ENCODE peak calls at places on chromosomes 16 and 17, in seven cellular contexts. One of them, this sample, is unnamed.

GRCh38 chr17:81391964-81392908 is 3.0 kb upstream of the BAHCC1 start:
- DNase-seq in CD8-positive, alpha-beta memory T cell: no peak
- DNase-seq in stomach: no peak
- DNase-seq in tibial artery: peak; percentile 92
- DNase-seq in naive thymus-derived CD4-positive, alpha-beta T cell: no peak
- DNase-seq in cardiac muscle cell: peak; percentile 62
- DNase-seq in left lung: no peak
- DNase-seq in this sample: peak; percentile 93

GRCh38 chr16:85194528-85195270 is 82.4 kb upstream of the CIBAR2 start:
- DNase-seq in CD8-positive, alpha-beta memory T cell: no peak
- DNase-seq in tibial artery: no peak
- DNase-seq in stomach: no peak
- DNase-seq in left lung: no peak
- DNase-seq in cardiac muscle cell: no peak
- DNase-seq in naive thymus-derived CD4-positive, alpha-beta T cell: no peak
- DNase-seq in this sample: peak; percentile 0

GRCh38 chr16:3780570-3780969 is 63.2 kb upstream of the TRAP1 start:
- DNase-seq in left lung: no peak
- DNase-seq in stomach: no peak
- DNase-seq in cardiac muscle cell: peak; percentile 11
- DNase-seq in tibial artery: no peak
- DNase-seq in naive thymus-derived CD4-positive, alpha-beta T cell: no peak
- DNase-seq in CD8-positive, alpha-beta memory T cell: peak; percentile 29
- DNase-seq in this sample: no peak

GRCh38 chr16:16857603-16858283 is 478.8 kb downstream of the NPIPA7 start:
- DNase-seq in cardiac muscle cell: no peak
- DNase-seq in stomach: no peak
- DNase-seq in left lung: no peak
- DNase-seq in tibial artery: no peak
- DNase-seq in naive thymus-derived CD4-positive, alpha-beta T cell: no peak
- DNase-seq in CD8-positive, alpha-beta memory T cell: no peak
- DNase-seq in this sample: no peak

GRCh38 chr17:57946798-57947358 is 8.3 kb downstream of the CUEDC1 start:
- DNase-seq in naive thymus-derived CD4-positive, alpha-beta T cell: no peak
- DNase-seq in tibial artery: peak; percentile 74
- DNase-seq in cardiac muscle cell: no peak
- DNase-seq in CD8-positive, alpha-beta memory T cell: peak; percentile 25
- DNase-seq in left lung: peak; percentile 67
- DNase-seq in stomach: peak; percentile 63
- DNase-seq in this sample: no peak

GRCh38 chr16:2785101-2785991 is 2.0 kb downstream of the PRSS33 start:
- DNase-seq in left lung: peak; percentile 31
- DNase-seq in cardiac muscle cell: no peak
- DNase-seq in CD8-positive, alpha-beta memory T cell: peak; percentile 54
- DNase-seq in tibial artery: no peak
- DNase-seq in stomach: no peak
- DNase-seq in naive thymus-derived CD4-positive, alpha-beta T cell: no peak
- DNase-seq in this sample: peak; percentile 49

GRCh38 chr16:87727346-87727745 is 38.4 kb downstream of the KLHDC4 start:
- DNase-seq in CD8-positive, alpha-beta memory T cell: no peak
- DNase-seq in stomach: no peak
- DNase-seq in left lung: no peak
- DNase-seq in cardiac muscle cell: no peak
- DNase-seq in tibial artery: no peak
- DNase-seq in naive thymus-derived CD4-positive, alpha-beta T cell: no peak
- DNase-seq in this sample: no peak

GRCh38 chr17:78159575-78160158 is 8.7 kb upstream of the SYNGR2 start:
- DNase-seq in cardiac muscle cell: no peak
- DNase-seq in naive thymus-derived CD4-positive, alpha-beta T cell: no peak
- DNase-seq in tibial artery: no peak
- DNase-seq in CD8-positive, alpha-beta memory T cell: no peak
- DNase-seq in stomach: no peak
- DNase-seq in left lung: no peak
- DNase-seq in this sample: no peak

GRCh38 chr17:60525347-60525623 is 757 bp downstream of the APPBP2 start:
- DNase-seq in naive thymus-derived CD4-positive, alpha-beta T cell: no peak
- DNase-seq in cardiac muscle cell: peak; percentile 23
- DNase-seq in CD8-positive, alpha-beta memory T cell: no peak
- DNase-seq in stomach: no peak
- DNase-seq in tibial artery: no peak
- DNase-seq in left lung: no peak
- DNase-seq in this sample: no peak

GRCh38 chr16:35776-36305 is 17.6 kb downstream of the POLR3K start:
- DNase-seq in left lung: no peak
- DNase-seq in tibial artery: no peak
- DNase-seq in stomach: no peak
- DNase-seq in naive thymus-derived CD4-positive, alpha-beta T cell: no peak
- DNase-seq in CD8-positive, alpha-beta memory T cell: no peak
- DNase-seq in cardiac muscle cell: no peak
- DNase-seq in this sample: no peak

GRCh38 chr16:89370081-89370511 is 120.3 kb downstream of the ANKRD11 start:
- DNase-seq in cardiac muscle cell: no peak
- DNase-seq in left lung: no peak
- DNase-seq in tibial artery: no peak
- DNase-seq in CD8-positive, alpha-beta memory T cell: no peak
- DNase-seq in naive thymus-derived CD4-positive, alpha-beta T cell: no peak
- DNase-seq in stomach: no peak
- DNase-seq in this sample: no peak

GRCh38 chr17:21280081-21280518 is 4.4 kb upstream of the MAP2K3 start:
- DNase-seq in left lung: peak; percentile 89
- DNase-seq in cardiac muscle cell: peak; percentile 88
- DNase-seq in naive thymus-derived CD4-positive, alpha-beta T cell: peak; percentile 91
- DNase-seq in stomach: peak; percentile 93
- DNase-seq in tibial artery: peak; percentile 91
- DNase-seq in CD8-positive, alpha-beta memory T cell: peak; percentile 80
- DNase-seq in this sample: peak; percentile 85

GRCh38 chr17:71118039-71118438 is 948.7 kb downstream of the KCNJ2 start:
- DNase-seq in tibial artery: no peak
- DNase-seq in left lung: no peak
- DNase-seq in stomach: no peak
- DNase-seq in naive thymus-derived CD4-positive, alpha-beta T cell: no peak
- DNase-seq in cardiac muscle cell: peak; percentile 2
- DNase-seq in CD8-positive, alpha-beta memory T cell: no peak
- DNase-seq in this sample: no peak

GRCh38 chr16:27759301-27759871 is 209.4 kb downstream of the KATNIP start:
- DNase-seq in tibial artery: no peak
- DNase-seq in left lung: no peak
- DNase-seq in naive thymus-derived CD4-positive, alpha-beta T cell: no peak
- DNase-seq in stomach: no peak
- DNase-seq in CD8-positive, alpha-beta memory T cell: no peak
- DNase-seq in cardiac muscle cell: no peak
- DNase-seq in this sample: no peak

GRCh38 chr17:8707232-8707590 is 37.4 kb downstream of the CCDC42 start:
- DNase-seq in stomach: no peak
- DNase-seq in CD8-positive, alpha-beta memory T cell: no peak
- DNase-seq in tibial artery: peak; percentile 12
- DNase-seq in naive thymus-derived CD4-positive, alpha-beta T cell: no peak
- DNase-seq in cardiac muscle cell: no peak
- DNase-seq in left lung: no peak
- DNase-seq in this sample: no peak

GRCh38 chr17:74519951-74520553 is 11.2 kb downstream of the CD300LB start:
- DNase-seq in tibial artery: peak; percentile 68
- DNase-seq in CD8-positive, alpha-beta memory T cell: no peak
- DNase-seq in naive thymus-derived CD4-positive, alpha-beta T cell: no peak
- DNase-seq in cardiac muscle cell: no peak
- DNase-seq in left lung: peak; percentile 73
- DNase-seq in stomach: peak; percentile 25
- DNase-seq in this sample: no peak

GRCh38 chr17:46039592-46040186 is 40.6 kb downstream of the STH start:
- DNase-seq in cardiac muscle cell: no peak
- DNase-seq in stomach: no peak
- DNase-seq in tibial artery: no peak
- DNase-seq in CD8-positive, alpha-beta memory T cell: no peak
- DNase-seq in naive thymus-derived CD4-positive, alpha-beta T cell: no peak
- DNase-seq in left lung: no peak
- DNase-seq in this sample: peak; percentile 56

GRCh38 chr16:77172964-77173363 is 18.0 kb upstream of the MON1B start:
- DNase-seq in tibial artery: no peak
- DNase-seq in CD8-positive, alpha-beta memory T cell: no peak
- DNase-seq in cardiac muscle cell: no peak
- DNase-seq in left lung: no peak
- DNase-seq in naive thymus-derived CD4-positive, alpha-beta T cell: no peak
- DNase-seq in stomach: no peak
- DNase-seq in this sample: no peak

GRCh38 chr17:2853111-2853721 is 57.0 kb downstream of the RAP1GAP2 start:
- DNase-seq in cardiac muscle cell: peak; percentile 43
- DNase-seq in tibial artery: peak; percentile 80
- DNase-seq in naive thymus-derived CD4-positive, alpha-beta T cell: peak; percentile 39
- DNase-seq in stomach: peak; percentile 68
- DNase-seq in CD8-positive, alpha-beta memory T cell: peak; percentile 17
- DNase-seq in left lung: peak; percentile 45
- DNase-seq in this sample: peak; percentile 83

GRCh38 chr17:17416400-17417360 is 60.1 kb upstream of the MED9 start:
- DNase-seq in tibial artery: peak; percentile 62
- DNase-seq in cardiac muscle cell: no peak
- DNase-seq in left lung: peak; percentile 57
- DNase-seq in stomach: peak; percentile 58
- DNase-seq in naive thymus-derived CD4-positive, alpha-beta T cell: no peak
- DNase-seq in CD8-positive, alpha-beta memory T cell: no peak
- DNase-seq in this sample: no peak

GRCh38 chr16:3164121-3164991 is 23.6 kb upstream of the OR1F1 start:
- DNase-seq in naive thymus-derived CD4-positive, alpha-beta T cell: no peak
- DNase-seq in tibial artery: no peak
- DNase-seq in stomach: no peak
- DNase-seq in cardiac muscle cell: no peak
- DNase-seq in CD8-positive, alpha-beta memory T cell: no peak
- DNase-seq in left lung: peak; percentile 28
- DNase-seq in this sample: peak; percentile 50

GRCh38 chr17:82583720-82584234 is 64.2 kb downstream of the FOXK2 start:
- DNase-seq in left lung: peak; percentile 84
- DNase-seq in CD8-positive, alpha-beta memory T cell: no peak
- DNase-seq in naive thymus-derived CD4-positive, alpha-beta T cell: no peak
- DNase-seq in tibial artery: no peak
- DNase-seq in cardiac muscle cell: peak; percentile 29
- DNase-seq in stomach: no peak
- DNase-seq in this sample: no peak

GRCh38 chr16:77374384-77374783 is 60.5 kb downstream of the ADAMTS18 start:
- DNase-seq in left lung: no peak
- DNase-seq in cardiac muscle cell: no peak
- DNase-seq in naive thymus-derived CD4-positive, alpha-beta T cell: no peak
- DNase-seq in CD8-positive, alpha-beta memory T cell: no peak
- DNase-seq in tibial artery: no peak
- DNase-seq in stomach: no peak
- DNase-seq in this sample: no peak

GRCh38 chr17:38598536-38598935 is 7.2 kb downstream of the SRCIN1 start:
- DNase-seq in cardiac muscle cell: peak; percentile 84
- DNase-seq in tibial artery: no peak
- DNase-seq in CD8-positive, alpha-beta memory T cell: no peak
- DNase-seq in stomach: peak; percentile 82
- DNase-seq in left lung: no peak
- DNase-seq in naive thymus-derived CD4-positive, alpha-beta T cell: no peak
- DNase-seq in this sample: no peak

GRCh38 chr17:38598995-38599394 is 6.8 kb downstream of the SRCIN1 start:
- DNase-seq in left lung: no peak
- DNase-seq in CD8-positive, alpha-beta memory T cell: no peak
- DNase-seq in cardiac muscle cell: no peak
- DNase-seq in naive thymus-derived CD4-positive, alpha-beta T cell: no peak
- DNase-seq in tibial artery: no peak
- DNase-seq in stomach: no peak
- DNase-seq in this sample: no peak

GRCh38 chr17:38596651-38597050 is 9.1 kb downstream of the SRCIN1 start:
- DNase-seq in cardiac muscle cell: no peak
- DNase-seq in naive thymus-derived CD4-positive, alpha-beta T cell: no peak
- DNase-seq in CD8-positive, alpha-beta memory T cell: no peak
- DNase-seq in left lung: no peak
- DNase-seq in tibial artery: no peak
- DNase-seq in stomach: no peak
- DNase-seq in this sample: no peak

GRCh38 chr17:38597375-38597774 is 8.4 kb downstream of the SRCIN1 start:
- DNase-seq in left lung: no peak
- DNase-seq in cardiac muscle cell: no peak
- DNase-seq in stomach: no peak
- DNase-seq in CD8-positive, alpha-beta memory T cell: no peak
- DNase-seq in tibial artery: no peak
- DNase-seq in naive thymus-derived CD4-positive, alpha-beta T cell: no peak
- DNase-seq in this sample: no peak

DNA sequence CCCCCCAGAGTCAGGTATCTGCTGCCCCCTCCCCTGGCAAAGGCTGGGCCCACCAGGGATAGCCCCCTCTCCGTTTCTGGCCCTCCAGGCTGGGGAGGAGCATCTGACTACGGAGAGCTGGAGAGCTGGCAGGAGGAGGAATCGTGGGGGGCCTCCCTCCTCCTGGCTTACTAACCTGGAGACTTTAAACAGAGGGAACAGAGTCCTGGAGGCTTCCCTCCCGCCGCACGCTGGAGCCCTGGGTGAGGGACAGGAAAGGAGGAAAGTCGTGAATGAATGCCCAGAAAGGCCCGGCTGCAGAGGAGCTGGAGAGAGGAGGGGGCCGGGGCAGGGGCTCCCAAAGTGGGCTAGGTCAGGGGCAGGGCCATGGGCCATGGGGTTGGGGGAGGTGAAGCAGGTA is 9.9 kb downstream of the SRCIN1 start:
- DNase-seq in tibial artery: no peak
- DNase-seq in left lung: no peak
- DNase-seq in naive thymus-derived CD4-positive, alpha-beta T cell: no peak
- DNase-seq in cardiac muscle cell: no peak
- DNase-seq in CD8-positive, alpha-beta memory T cell: no peak
- DNase-seq in stomach: no peak
- DNase-seq in this sample: no peak
- H3K27me3 ChIP-seq in tibial artery: peaks cover 80% of the 10 kb centered on the region
- H3K27me3 ChIP-seq in left lung: peaks cover 100% of the 10 kb centered on the region
- H3K27me3 ChIP-seq in naive thymus-derived CD4-positive, alpha-beta T cell: peaks cover 4% of the 10 kb centered on the region
- H3K27me3 ChIP-seq in cardiac muscle cell: no peaks in the 10 kb centered on the region
- H3K27me3 ChIP-seq in CD8-positive, alpha-beta memory T cell: peaks cover 43% of the 10 kb centered on the region
- H3K27me3 ChIP-seq in stomach: peaks cover 25% of the 10 kb centered on the region
- H3K27me3 ChIP-seq in this sample: no peaks in the 10 kb centered on the region

GRCh38 chr16:10745856-10746255 is 2.2 kb downstream of the NUBP1 start:
- DNase-seq in cardiac muscle cell: peak; percentile 30
- DNase-seq in tibial artery: no peak
- DNase-seq in CD8-positive, alpha-beta memory T cell: no peak
- DNase-seq in naive thymus-derived CD4-positive, alpha-beta T cell: no peak
- DNase-seq in stomach: no peak
- DNase-seq in left lung: no peak
- DNase-seq in this sample: no peak
- H3K4me1 ChIP-seq in cardiac muscle cell: peaks cover 36% of the 10 kb centered on the region
- H3K4me1 ChIP-seq in tibial artery: peaks cover 32% of the 10 kb centered on the region
- H3K4me1 ChIP-seq in CD8-positive, alpha-beta memory T cell: peaks cover 14% of the 10 kb centered on the region
- H3K4me1 ChIP-seq in naive thymus-derived CD4-positive, alpha-beta T cell: peaks cover 7% of the 10 kb centered on the region
- H3K4me1 ChIP-seq in stomach: peaks cover 12% of the 10 kb centered on the region
- H3K4me1 ChIP-seq in left lung: peaks cover 18% of the 10 kb centered on the region
- H3K4me1 ChIP-seq in this sample: peaks cover 6% of the 10 kb centered on the region

DNA sequence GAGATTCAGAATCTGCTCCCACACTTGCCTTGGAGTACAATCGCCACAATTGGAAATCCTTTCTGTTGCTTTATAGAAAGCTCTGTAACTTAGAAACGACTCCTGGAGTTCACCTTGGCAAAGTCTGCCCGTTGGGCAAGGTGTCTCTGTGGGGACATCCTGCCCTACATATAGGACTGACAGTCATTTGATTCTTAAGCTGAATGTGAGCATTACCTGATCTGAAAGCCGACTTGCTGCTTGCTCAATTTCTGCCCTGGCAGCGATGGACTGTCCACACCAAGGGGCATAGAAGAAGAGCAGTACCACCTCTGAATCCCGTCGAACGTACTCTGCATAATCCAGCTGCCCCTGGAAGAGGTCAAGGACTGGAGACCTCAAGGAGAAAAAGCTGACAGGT is 6.9 kb downstream of the TXNDC11 start:
- DNase-seq in stomach: no peak
- DNase-seq in cardiac muscle cell: no peak
- DNase-seq in naive thymus-derived CD4-positive, alpha-beta T cell: no peak
- DNase-seq in CD8-positive, alpha-beta memory T cell: no peak
- DNase-seq in tibial artery: no peak
- DNase-seq in left lung: no peak
- DNase-seq in this sample: no peak
- H3K27ac ChIP-seq in stomach: peak overlapping the region; percentile 59
- H3K27ac ChIP-seq in cardiac muscle cell: peak overlapping the region; percentile 76
- H3K27ac ChIP-seq in naive thymus-derived CD4-positive, alpha-beta T cell: no peak overlapping the region
- H3K27ac ChIP-seq in CD8-positive, alpha-beta memory T cell: no peak overlapping the region
- H3K27ac ChIP-seq in tibial artery: no peak overlapping the region
- H3K27ac ChIP-seq in left lung: no peak overlapping the region
- H3K27ac ChIP-seq in this sample: no peak overlapping the region

GRCh38 chr16:31131841-31132271 is 3.7 kb downstream of the PRSS8 start:
- DNase-seq in cardiac muscle cell: no peak
- DNase-seq in left lung: no peak
- DNase-seq in CD8-positive, alpha-beta memory T cell: no peak
- DNase-seq in naive thymus-derived CD4-positive, alpha-beta T cell: no peak
- DNase-seq in tibial artery: no peak
- DNase-seq in stomach: peak; percentile 66
- DNase-seq in this sample: no peak
- H3K27me3 ChIP-seq in cardiac muscle cell: no peaks in the 10 kb centered on the region
- H3K27me3 ChIP-seq in left lung: peaks cover 8% of the 10 kb centered on the region
- H3K27me3 ChIP-seq in CD8-positive, alpha-beta memory T cell: no peaks in the 10 kb centered on the region
- H3K27me3 ChIP-seq in naive thymus-derived CD4-positive, alpha-beta T cell: no peaks in the 10 kb centered on the region
- H3K27me3 ChIP-seq in tibial artery: peaks cover 14% of the 10 kb centered on the region
- H3K27me3 ChIP-seq in stomach: no peaks in the 10 kb centered on the region
- H3K27me3 ChIP-seq in this sample: no peaks in the 10 kb centered on the region